ENCODE peak calls at places on chromosomes 16 and 17, in ten cellular contexts. Q is NCI-H748 treated with DMSO at 0.1 percent for 48 hours; C is GM12891; O is CD8-positive, alpha-beta memory T cell; D is activated T-cell treated with anti-CD3 and anti-CD28 coated beads for 24 hours; V is heart left ventricle; G is A549; E is left ventricle myocardium inferior; R is stimulated activated naive CD8-positive, alpha-beta T cell treated with anti-CD3 and anti-CD28 coated beads, Interleukin-15, amount 100 ng/mL, for 72 hours; A is EL. H is an unnamed sample.

GRCh38 chr17:9905902-9906301 is 831 bp upstream of the RCVRN start:
- DNase-seq in V (no peak), R (no peak), E (peak), Q (no peak), G (peak), A (peak), C (peak), D (no peak), O (no peak), H (peak)

GRCh38 chr17:73895157-73895556 is 250.9 kb upstream of the SDK2 start:
- DNase-seq in R (no peak), G (no peak), E (no peak), O (no peak), C (no peak), Q (no peak), A (no peak), V (no peak), D (no peak), H (no peak)

GRCh38 chr16:82756283-82756599 is 129.5 kb downstream of the CDH13 start:
- DNase-seq in E (no peak), A (peak), O (no peak), C (no peak), D (no peak), V (no peak), G (no peak), Q (no peak), R (no peak), H (no peak)

GRCh38 chr16:23773339-23773738 is 18.5 kb downstream of the CHP2 start:
- DNase-seq in R (no peak), D (no peak), V (no peak), G (no peak), C (no peak), A (no peak), O (no peak), E (no peak), Q (no peak), H (no peak)

GRCh38 chr17:45341389-45342158 is 24.8 kb upstream of the MAP3K14 start:
- DNase-seq in C (no peak), Q (no peak), V (peak), A (peak), O (no peak), D (no peak), G (peak), R (no peak), E (peak), H (no peak)

GRCh38 chr16:15942901-15943690 is 6.3 kb upstream of the ABCC1 start:
- DNase-seq in G (no peak), E (no peak), C (no peak), R (no peak), V (no peak), Q (no peak), O (no peak), A (no peak), D (no peak), H (peak)

GRCh38 chr16:70589998-70590471 is 56.3 kb upstream of the IL34 start:
- DNase-seq in R (no peak), G (peak), D (no peak), V (peak), O (no peak), Q (no peak), E (peak), A (peak), C (no peak), H (no peak)

GRCh38 chr17:10875984-10876555 is 38.2 kb upstream of the PIRT start:
- DNase-seq in G (peak), A (peak), Q (peak), D (peak), R (peak), E (no peak), O (no peak), V (peak), C (peak), H (peak)

GRCh38 chr17:33381201-33381600 is 88.1 kb upstream of the ASIC2 start:
- DNase-seq in R (no peak), A (no peak), G (no peak), V (peak), O (no peak), E (no peak), Q (no peak), C (no peak), D (no peak), H (no peak)

GRCh38 chr17:38463451-38463858 is 35.2 kb downstream of the ARHGAP23 start:
- DNase-seq in O (no peak), G (no peak), A (no peak), R (no peak), C (no peak), V (peak), D (no peak), E (peak), Q (no peak), H (no peak)

GRCh38 chr16:56353054-56353921 is 72.1 kb downstream of the AMFR start:
- DNase-seq in A (no peak), E (no peak), G (no peak), V (peak), O (no peak), R (no peak), Q (no peak), D (no peak), C (peak), H (no peak)

GRCh38 chr17:56723471-56723870 is 110.2 kb downstream of the C17orf67 start:
- DNase-seq in C (no peak), R (no peak), E (no peak), Q (no peak), A (no peak), O (no peak), G (no peak), V (no peak), D (no peak), H (no peak)

GRCh38 chr17:77230436-77230830 is 89.7 kb downstream of the SEC14L1 start:
- DNase-seq in R (no peak), E (no peak), A (no peak), O (no peak), Q (no peak), D (no peak), C (no peak), V (no peak), G (no peak), H (no peak)

GRCh38 chr17:28227278-28228108 is 91.5 kb upstream of the TMEM97 start:
- DNase-seq in D (peak), G (peak), Q (peak), R (peak), A (peak), O (no peak), V (no peak), C (peak), E (no peak), H (no peak)

GRCh38 chr16:57504001-57504400 is 17.7 kb upstream of the DOK4 start:
- DNase-seq in O (no peak), D (no peak), A (no peak), Q (no peak), R (no peak), G (no peak), E (no peak), V (no peak), C (no peak), H (no peak)

GRCh38 chr16:47073223-47074155 is 70.3 kb downstream of the NETO2 start:
- DNase-seq in Q (no peak), V (no peak), R (no peak), O (no peak), C (no peak), D (no peak), E (no peak), A (no peak), G (no peak), H (no peak)

GRCh38 chr17:42087736-42088705 is 10.3 kb downstream of the ZNF385C start:
- DNase-seq in O (no peak), V (no peak), C (no peak), R (no peak), D (no peak), Q (no peak), G (no peak), E (no peak), A (no peak), H (no peak)

GRCh38 chr17:78322327-78322857 is 37.5 kb downstream of the SOCS3 start:
- DNase-seq in O (no peak), V (no peak), D (no peak), R (no peak), Q (no peak), A (peak), E (no peak), G (no peak), C (no peak), H (peak)

GRCh38 chr16:50505714-50506542 is 42.3 kb upstream of the NKD1 start:
- DNase-seq in C (no peak), A (no peak), Q (no peak), V (no peak), G (peak), R (no peak), O (no peak), E (no peak), D (no peak), H (no peak)

GRCh38 chr16:89841275-89841674 is 13.0 kb downstream of the SPIRE2 start:
- DNase-seq in Q (no peak), A (no peak), C (no peak), R (peak), E (no peak), O (peak), G (no peak), V (peak), D (no peak), H (no peak)